ENCODE peak calls at places on chromosomes 11 and 22, in five cellular contexts. One of them, this sample, is unnamed.

GRCh38 chr11:126163779-126164178 is 47.7 kb downstream of the RPUSD4 start:
- DNase-seq in hepatocyte: no peak
- DNase-seq in mammary epithelial cell: no peak
- DNase-seq in mesenchymal stem cell: no peak
- DNase-seq in neural progenitor cell: no peak
- DNase-seq in this sample: no peak

GRCh38 chr22:33341611-33342010 is 283.4 kb upstream of the SYN3 start:
- DNase-seq in hepatocyte: no peak
- DNase-seq in mammary epithelial cell: no peak
- DNase-seq in mesenchymal stem cell: no peak
- DNase-seq in neural progenitor cell: no peak
- DNase-seq in this sample: no peak

GRCh38 chr11:2858995-2859705 is 26.4 kb downstream of the CDKN1C start:
- DNase-seq in hepatocyte: peak; percentile 51
- DNase-seq in mammary epithelial cell: no peak
- DNase-seq in mesenchymal stem cell: no peak
- DNase-seq in neural progenitor cell: peak; percentile 73
- DNase-seq in this sample: no peak

GRCh38 chr22:42747701-42748513 is 27.2 kb upstream of the A4GALT start:
- DNase-seq in hepatocyte: peak; percentile 19
- DNase-seq in mammary epithelial cell: peak; percentile 72
- DNase-seq in mesenchymal stem cell: peak; percentile 96
- DNase-seq in neural progenitor cell: peak; percentile 62
- DNase-seq in this sample: no peak

GRCh38 chr11:119155733-119156492 is 7.1 kb downstream of the ABCG4 start:
- DNase-seq in hepatocyte: no peak
- DNase-seq in mammary epithelial cell: no peak
- DNase-seq in mesenchymal stem cell: no peak
- DNase-seq in neural progenitor cell: peak; percentile 40
- DNase-seq in this sample: no peak

GRCh38 chr11:124717786-124718634 is 21.7 kb upstream of the NRGN start:
- DNase-seq in hepatocyte: peak; percentile 15
- DNase-seq in mammary epithelial cell: peak; percentile 46
- DNase-seq in mesenchymal stem cell: peak; percentile 20
- DNase-seq in neural progenitor cell: peak; percentile 73
- DNase-seq in this sample: no peak

GRCh38 chr11:125433454-125434121 is 62.5 kb downstream of the FEZ1 start:
- DNase-seq in hepatocyte: peak; percentile 83
- DNase-seq in mammary epithelial cell: peak; percentile 60
- DNase-seq in mesenchymal stem cell: peak; percentile 63
- DNase-seq in neural progenitor cell: peak; percentile 77
- DNase-seq in this sample: peak; percentile 14

GRCh38 chr22:49992921-49993648 is 19.5 kb downstream of the IL17REL start:
- DNase-seq in hepatocyte: peak; percentile 77
- DNase-seq in mammary epithelial cell: peak; percentile 25
- DNase-seq in mesenchymal stem cell: peak; percentile 57
- DNase-seq in neural progenitor cell: peak; percentile 77
- DNase-seq in this sample: peak; percentile 52

GRCh38 chr11:95968585-95968984 is 44.7 kb upstream of the MTMR2 start:
- DNase-seq in hepatocyte: no peak
- DNase-seq in mammary epithelial cell: no peak
- DNase-seq in mesenchymal stem cell: no peak
- DNase-seq in neural progenitor cell: no peak
- DNase-seq in this sample: peak; percentile 32

GRCh38 chr11:14357843-14358728 is 897 bp downstream of the RRAS2 start:
- DNase-seq in hepatocyte: peak; percentile 91
- DNase-seq in mammary epithelial cell: peak; percentile 72
- DNase-seq in mesenchymal stem cell: peak; percentile 80
- DNase-seq in neural progenitor cell: peak; percentile 93
- DNase-seq in this sample: peak; percentile 63

GRCh38 chr11:44957051-44957515 is 6.4 kb upstream of the TP53I11 start:
- DNase-seq in hepatocyte: peak; percentile 55
- DNase-seq in mammary epithelial cell: no peak
- DNase-seq in mesenchymal stem cell: no peak
- DNase-seq in neural progenitor cell: peak; percentile 67
- DNase-seq in this sample: no peak
- H3K4me2 ChIP-seq in hepatocyte: peak overlapping the region; percentile 71
- H3K4me2 ChIP-seq in mammary epithelial cell: no peak overlapping the region
- H3K4me2 ChIP-seq in mesenchymal stem cell: peak overlapping the region; percentile 36
- H3K4me2 ChIP-seq in neural progenitor cell: peak overlapping the region; percentile 74
- H3K4me2 ChIP-seq in this sample: no peak overlapping the region

DNA sequence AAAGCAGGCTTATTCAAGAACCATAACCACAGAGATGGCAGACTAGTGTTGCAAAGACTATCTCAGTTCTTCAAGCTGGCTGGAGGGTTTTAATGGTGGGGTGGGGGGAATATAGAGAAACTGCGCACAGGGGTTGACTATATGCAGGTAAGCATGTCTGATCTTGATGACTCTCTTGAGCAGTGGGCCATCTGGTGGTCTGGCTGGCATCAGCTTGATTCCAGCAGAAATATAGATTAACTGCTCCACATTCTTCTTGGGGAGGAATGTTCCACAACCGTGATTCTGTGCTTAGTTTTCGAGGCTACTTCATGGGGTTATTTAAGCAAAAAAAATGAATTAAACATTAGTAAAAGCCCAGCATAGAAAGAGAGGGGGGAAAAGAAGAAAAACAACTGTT is 158.8 kb upstream of the PGR start:
- DNase-seq in hepatocyte: no peak
- DNase-seq in mammary epithelial cell: no peak
- DNase-seq in mesenchymal stem cell: no peak
- DNase-seq in neural progenitor cell: no peak
- DNase-seq in this sample: no peak
- H3K4me2 ChIP-seq in hepatocyte: no peak overlapping the region
- H3K4me2 ChIP-seq in mammary epithelial cell: no peak overlapping the region
- H3K4me2 ChIP-seq in mesenchymal stem cell: no peak overlapping the region
- H3K4me2 ChIP-seq in neural progenitor cell: no peak overlapping the region
- H3K4me2 ChIP-seq in this sample: no peak overlapping the region

GRCh38 chr11:101446238-101446637 is 137.6 kb downstream of the TRPC6 start:
- DNase-seq in hepatocyte: no peak
- DNase-seq in mammary epithelial cell: peak; percentile 34
- DNase-seq in mesenchymal stem cell: no peak
- DNase-seq in neural progenitor cell: no peak
- DNase-seq in this sample: peak; percentile 53

GRCh38 chr11:101445761-101446160 is 138.0 kb downstream of the TRPC6 start:
- DNase-seq in hepatocyte: no peak
- DNase-seq in mammary epithelial cell: peak; percentile 52
- DNase-seq in mesenchymal stem cell: no peak
- DNase-seq in neural progenitor cell: peak; percentile 46
- DNase-seq in this sample: no peak

GRCh38 chr11:101446726-101447125 is 137.1 kb downstream of the TRPC6 start:
- DNase-seq in hepatocyte: no peak
- DNase-seq in mammary epithelial cell: no peak
- DNase-seq in mesenchymal stem cell: no peak
- DNase-seq in neural progenitor cell: no peak
- DNase-seq in this sample: no peak

GRCh38 chr11:101444851-101445250 is 139.0 kb downstream of the TRPC6 start:
- DNase-seq in hepatocyte: no peak
- DNase-seq in mammary epithelial cell: no peak
- DNase-seq in mesenchymal stem cell: no peak
- DNase-seq in neural progenitor cell: no peak
- DNase-seq in this sample: no peak

GRCh38 chr11:101448881-101449442 is 134.8 kb downstream of the TRPC6 start:
- DNase-seq in hepatocyte: no peak
- DNase-seq in mammary epithelial cell: no peak
- DNase-seq in mesenchymal stem cell: no peak
- DNase-seq in neural progenitor cell: no peak
- DNase-seq in this sample: no peak
- H3K4me2 ChIP-seq in hepatocyte: no peak overlapping the region
- H3K4me2 ChIP-seq in mammary epithelial cell: no peak overlapping the region
- H3K4me2 ChIP-seq in mesenchymal stem cell: no peak overlapping the region
- H3K4me2 ChIP-seq in neural progenitor cell: no peak overlapping the region
- H3K4me2 ChIP-seq in this sample: no peak overlapping the region

GRCh38 chr22:29605236-29605850 is 1.9 kb downstream of the NF2 start:
- DNase-seq in hepatocyte: no peak
- DNase-seq in mammary epithelial cell: no peak
- DNase-seq in mesenchymal stem cell: no peak
- DNase-seq in neural progenitor cell: no peak
- DNase-seq in this sample: no peak
- H3K4me2 ChIP-seq in hepatocyte: peak overlapping the region; percentile 78
- H3K4me2 ChIP-seq in mammary epithelial cell: peak overlapping the region; percentile 88
- H3K4me2 ChIP-seq in mesenchymal stem cell: peak overlapping the region; percentile 53
- H3K4me2 ChIP-seq in neural progenitor cell: no peak overlapping the region
- H3K4me2 ChIP-seq in this sample: peak overlapping the region; percentile 99

GRCh38 chr22:47149976-47150375 is 387.5 kb downstream of the TBC1D22A start:
- DNase-seq in hepatocyte: no peak
- DNase-seq in mammary epithelial cell: no peak
- DNase-seq in mesenchymal stem cell: no peak
- DNase-seq in neural progenitor cell: no peak
- DNase-seq in this sample: no peak
- H3K4me2 ChIP-seq in hepatocyte: no peak overlapping the region
- H3K4me2 ChIP-seq in mammary epithelial cell: no peak overlapping the region
- H3K4me2 ChIP-seq in mesenchymal stem cell: no peak overlapping the region
- H3K4me2 ChIP-seq in neural progenitor cell: no peak overlapping the region
- H3K4me2 ChIP-seq in this sample: no peak overlapping the region

GRCh38 chr22:27043246-27043645 is 385.9 kb downstream of the MIAT start:
- DNase-seq in hepatocyte: no peak
- DNase-seq in mammary epithelial cell: no peak
- DNase-seq in mesenchymal stem cell: no peak
- DNase-seq in neural progenitor cell: no peak
- DNase-seq in this sample: no peak

GRCh38 chr22:27045103-27045940 is 387.9 kb downstream of the MIAT start:
- DNase-seq in hepatocyte: peak; percentile 15
- DNase-seq in mammary epithelial cell: peak; percentile 69
- DNase-seq in mesenchymal stem cell: peak; percentile 73
- DNase-seq in neural progenitor cell: no peak
- DNase-seq in this sample: peak; percentile 38

GRCh38 chr22:27046603-27047002 is 389.2 kb downstream of the MIAT start:
- DNase-seq in hepatocyte: no peak
- DNase-seq in mammary epithelial cell: no peak
- DNase-seq in mesenchymal stem cell: no peak
- DNase-seq in neural progenitor cell: no peak
- DNase-seq in this sample: no peak

GRCh38 chr22:27041745-27042144 is 384.4 kb downstream of the MIAT start:
- DNase-seq in hepatocyte: no peak
- DNase-seq in mammary epithelial cell: no peak
- DNase-seq in mesenchymal stem cell: no peak
- DNase-seq in neural progenitor cell: no peak
- DNase-seq in this sample: no peak

DNA sequence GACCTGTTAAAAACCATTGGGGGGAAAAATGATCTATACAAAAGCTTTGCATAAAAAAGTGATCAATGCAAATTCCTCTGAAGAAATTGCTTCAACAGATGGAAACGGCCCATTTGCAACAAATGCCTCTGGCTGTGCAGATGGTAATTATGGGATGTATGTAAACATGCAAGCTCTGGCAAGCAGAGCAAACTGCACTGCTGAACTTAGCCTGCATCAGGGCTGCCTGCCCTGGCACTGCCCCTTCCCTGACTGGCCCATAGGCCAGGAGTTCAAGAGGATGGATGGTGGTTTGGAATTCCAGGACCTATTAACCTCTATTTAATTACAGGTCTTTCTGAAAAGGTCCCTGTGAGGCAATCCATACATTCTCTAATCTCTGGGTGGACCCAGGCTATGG is 388.7 kb downstream of the MIAT start:
- DNase-seq in hepatocyte: no peak
- DNase-seq in mammary epithelial cell: no peak
- DNase-seq in mesenchymal stem cell: no peak
- DNase-seq in neural progenitor cell: no peak
- DNase-seq in this sample: no peak
- H3K4me2 ChIP-seq in hepatocyte: no peak overlapping the region
- H3K4me2 ChIP-seq in mammary epithelial cell: no peak overlapping the region
- H3K4me2 ChIP-seq in mesenchymal stem cell: no peak overlapping the region
- H3K4me2 ChIP-seq in neural progenitor cell: no peak overlapping the region
- H3K4me2 ChIP-seq in this sample: peak overlapping the region; percentile 15

DNA sequence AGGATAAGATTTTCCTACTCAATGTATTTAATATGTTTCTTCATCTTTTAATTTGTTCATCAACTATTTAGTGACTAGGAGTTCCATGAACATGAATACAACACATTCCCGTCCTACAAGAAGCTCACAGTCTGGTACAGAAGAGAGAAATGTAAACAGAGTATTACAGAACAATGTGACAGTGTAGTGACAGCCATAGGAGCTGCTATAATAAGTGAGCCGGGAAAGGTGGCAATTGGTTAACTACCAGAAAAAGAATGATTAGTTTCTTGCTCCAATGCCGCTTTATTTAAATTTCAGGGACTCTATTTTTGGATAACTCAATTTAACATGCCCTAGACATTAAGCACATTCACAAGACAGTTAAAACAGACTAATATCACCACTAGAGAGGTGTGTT is 192.3 kb downstream of the CADM1 start:
- DNase-seq in hepatocyte: no peak
- DNase-seq in mammary epithelial cell: no peak
- DNase-seq in mesenchymal stem cell: no peak
- DNase-seq in neural progenitor cell: no peak
- DNase-seq in this sample: no peak
- H3K4me2 ChIP-seq in hepatocyte: no peak overlapping the region
- H3K4me2 ChIP-seq in mammary epithelial cell: no peak overlapping the region
- H3K4me2 ChIP-seq in mesenchymal stem cell: no peak overlapping the region
- H3K4me2 ChIP-seq in neural progenitor cell: no peak overlapping the region
- H3K4me2 ChIP-seq in this sample: no peak overlapping the region

GRCh38 chr22:31291716-31292644 is at the start of gene PIK3IP1:
- DNase-seq in hepatocyte: peak; percentile 92
- DNase-seq in mammary epithelial cell: peak; percentile 80
- DNase-seq in mesenchymal stem cell: peak; percentile 92
- DNase-seq in neural progenitor cell: peak; percentile 92
- DNase-seq in this sample: peak; percentile 76

GRCh38 chr22:31295413-31295812 is 3.1 kb upstream of the PIK3IP1 start:
- DNase-seq in hepatocyte: no peak
- DNase-seq in mammary epithelial cell: no peak
- DNase-seq in mesenchymal stem cell: no peak
- DNase-seq in neural progenitor cell: no peak
- DNase-seq in this sample: no peak

GRCh38 chr22:31295831-31296230 is 3.5 kb upstream of the PIK3IP1 start:
- DNase-seq in hepatocyte: no peak
- DNase-seq in mammary epithelial cell: peak; percentile 42
- DNase-seq in mesenchymal stem cell: peak; percentile 34
- DNase-seq in neural progenitor cell: no peak
- DNase-seq in this sample: no peak

GRCh38 chr22:31300896-31301295 is 8.6 kb upstream of the PIK3IP1 start:
- DNase-seq in hepatocyte: no peak
- DNase-seq in mammary epithelial cell: no peak
- DNase-seq in mesenchymal stem cell: no peak
- DNase-seq in neural progenitor cell: no peak
- DNase-seq in this sample: no peak

GRCh38 chr22:31296258-31296657 is 4.0 kb upstream of the PIK3IP1 start:
- DNase-seq in hepatocyte: no peak
- DNase-seq in mammary epithelial cell: peak; percentile 76
- DNase-seq in mesenchymal stem cell: peak; percentile 51
- DNase-seq in neural progenitor cell: no peak
- DNase-seq in this sample: peak; percentile 81
- H3K4me2 ChIP-seq in hepatocyte: peak overlapping the region; percentile 3
- H3K4me2 ChIP-seq in mammary epithelial cell: peak overlapping the region; percentile 61
- H3K4me2 ChIP-seq in mesenchymal stem cell: no peak overlapping the region
- H3K4me2 ChIP-seq in neural progenitor cell: no peak overlapping the region
- H3K4me2 ChIP-seq in this sample: peak overlapping the region; percentile 61

This sample was measured in PC-9.